ENCODE peak calls at places on chromosomes 3 and 15, in seven cellular contexts. J, N, O, F, C, P and G are unnamed samples.

GRCh38 chr15:75947117-75947516 is 43.4 kb downstream of the FBXO22 start:
- DNase-seq in J (peak), C (peak), O (no peak), N (no peak), P (no peak), F (no peak), G (no peak)

GRCh38 chr3:29370451-29371420 is 89.9 kb downstream of the RBMS3 start:
- DNase-seq in J (no peak), P (no peak), C (no peak), F (no peak), O (no peak), N (no peak), G (no peak)

GRCh38 chr3:104460477-104461406 is 906.0 kb upstream of the ALCAM start:
- DNase-seq in F (peak), O (no peak), P (no peak), C (peak), J (peak), N (no peak), G (peak)

GRCh38 chr3:14401692-14402303 is 608 bp upstream of the SLC6A6 start:
- DNase-seq in O (no peak), C (no peak), J (no peak), N (no peak), F (no peak), P (no peak), G (no peak)

GRCh38 chr3:120908030-120908802 is at the start of gene STXBP5L:
- DNase-seq in O (peak), P (peak), N (peak), F (peak), J (peak), C (peak), G (peak)

GRCh38 chr3:64489361-64490044 is 198.3 kb downstream of the ADAMTS9 start:
- DNase-seq in P (no peak), C (no peak), F (peak), O (no peak), J (no peak), N (no peak), G (no peak)

GRCh38 chr3:156334841-156335545 is 214.6 kb downstream of the KCNAB1 start:
- DNase-seq in J (no peak), F (no peak), N (no peak), O (no peak), P (no peak), C (no peak), G (no peak)

GRCh38 chr3:25468866-25469319 is 40.8 kb downstream of the RARB start:
- DNase-seq in C (peak), F (no peak), P (no peak), O (peak), J (peak), N (no peak), G (peak)

GRCh38 chr3:171982829-171983228 is 56.5 kb upstream of the FNDC3B start:
- DNase-seq in F (no peak), P (no peak), O (no peak), N (no peak), J (peak), C (peak), G (no peak)

GRCh38 chr15:32130823-32131222 is 100.5 kb downstream of the CHRNA7 start:
- DNase-seq in C (no peak), N (no peak), F (no peak), P (no peak), O (no peak), J (no peak), G (no peak)

GRCh38 chr15:41935566-41936020 is 36.8 kb downstream of the EHD4 start:
- DNase-seq in P (peak), J (no peak), O (no peak), F (no peak), N (peak), C (no peak), G (no peak)